ENCODE peak calls at places on chromosomes 11 and 22, in eight cellular contexts. C, A, U, Y, X, P, T and F are unnamed samples.

GRCh38 chr22:28009272-28009827 is 90.3 kb upstream of the PITPNB start:
- DNase-seq in C (peak), A (peak), U (peak), Y (peak), X (peak), P (peak), T (peak), F (peak)

GRCh38 chr11:15910761-15911160 is 445.6 kb downstream of the SOX6 start:
- DNase-seq in C (no peak), A (no peak), U (no peak), Y (no peak), X (no peak), P (no peak), T (no peak), F (no peak)

GRCh38 chr11:83827940-83828554 is 541.9 kb upstream of the CCDC90B start:
- DNase-seq in C (peak), A (peak), U (no peak), Y (peak), X (peak), P (no peak), T (peak), F (peak)

GRCh38 chr22:36395061-36395849 is 7.5 kb upstream of the MYH9 start:
- DNase-seq in C (no peak), A (peak), U (no peak), Y (no peak), X (no peak), P (no peak), T (no peak), F (no peak)

GRCh38 chr11:112292785-112293407 is 32.2 kb upstream of the PLET1 start:
- DNase-seq in C (no peak), A (no peak), U (no peak), Y (peak), X (peak), P (peak), T (no peak), F (no peak)

GRCh38 chr11:64152841-64153691 is 12.8 kb downstream of the MACROD1 start:
- DNase-seq in C (peak), A (peak), U (peak), Y (peak), X (peak), P (no peak), T (peak), F (peak)

GRCh38 chr11:27460158-27460565 is 12.4 kb downstream of the LGR4 start:
- DNase-seq in C (no peak), A (no peak), U (no peak), Y (no peak), X (no peak), P (no peak), T (no peak), F (no peak)

GRCh38 chr22:39139933-39140332 is 12.5 kb downstream of the CBX7 start:
- DNase-seq in C (no peak), A (no peak), U (no peak), Y (no peak), X (no peak), P (no peak), T (no peak), F (no peak)

GRCh38 chr22:26134654-26135330 is 34.5 kb upstream of the SEZ6L start:
- DNase-seq in C (no peak), A (peak), U (no peak), Y (no peak), X (no peak), P (no peak), T (no peak), F (peak)
- TF ChIP-seq CTCF in C (peak), A (peak), U (no peak), Y (no peak), X (no peak), P (no peak), T (peak), F (peak)

GRCh38 chr11:69380451-69380901 is 86.5 kb downstream of the MYEOV start:
- DNase-seq in C (no peak), A (no peak), U (no peak), Y (no peak), X (no peak), P (no peak), T (no peak), F (no peak)
- TF ChIP-seq CTCF in C (no peak), A (no peak), U (no peak), Y (no peak), X (no peak), P (no peak), T (no peak), F (no peak)

GRCh38 chr22:31692186-31692886 is 30.3 kb upstream of the PISD start:
- DNase-seq in C (no peak), A (no peak), U (no peak), Y (peak), X (peak), P (peak), T (no peak), F (no peak)
- TF ChIP-seq CTCF in C (no peak), A (no peak), U (no peak), Y (no peak), X (no peak), P (no peak), T (no peak), F (no peak)

GRCh38 chr11:131118247-131118646 is 202.0 kb upstream of the SNX19 start:
- DNase-seq in C (no peak), A (no peak), U (no peak), Y (no peak), X (no peak), P (no peak), T (no peak), F (no peak)
- TF ChIP-seq CTCF in C (no peak), A (no peak), U (no peak), Y (no peak), X (no peak), P (no peak), T (no peak), F (no peak)

DNA sequence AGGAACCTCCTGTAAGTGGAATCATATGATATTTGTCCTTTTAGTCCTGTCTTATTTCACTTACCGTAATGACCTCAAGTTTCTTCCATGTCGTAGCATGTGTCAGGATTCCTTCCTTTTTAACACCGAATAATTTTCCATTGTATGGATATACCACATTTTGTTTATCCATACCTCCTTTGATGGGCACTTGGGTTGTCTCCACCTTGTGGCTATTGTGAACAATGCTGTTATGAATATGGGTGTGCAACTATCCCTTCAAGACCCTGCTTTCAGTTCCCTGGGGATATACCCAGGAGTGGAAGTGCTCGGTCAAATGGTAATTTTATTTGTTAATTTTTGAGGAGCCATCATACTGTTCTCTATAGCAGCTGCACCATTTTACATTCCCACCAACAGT is 244.9 kb upstream of the BLID start:
- DNase-seq in C (no peak), A (no peak), U (no peak), Y (no peak), X (no peak), P (no peak), T (no peak), F (no peak)
- TF ChIP-seq CTCF in C (peak), A (peak), U (no peak), Y (peak), X (peak), P (peak), T (no peak), F (peak)

GRCh38 chr11:57180141-57180561 is 1.6 kb upstream of the LRRC55 start:
- DNase-seq in C (no peak), A (peak), U (no peak), Y (no peak), X (no peak), P (no peak), T (no peak), F (no peak)

GRCh38 chr11:57172031-57172430 is 9.7 kb upstream of the LRRC55 start:
- DNase-seq in C (no peak), A (no peak), U (no peak), Y (no peak), X (no peak), P (no peak), T (no peak), F (no peak)

GRCh38 chr11:57179701-57180100 is 2.1 kb upstream of the LRRC55 start:
- DNase-seq in C (no peak), A (peak), U (no peak), Y (no peak), X (no peak), P (no peak), T (no peak), F (no peak)

GRCh38 chr11:57175478-57175877 is 6.3 kb upstream of the LRRC55 start:
- DNase-seq in C (no peak), A (no peak), U (no peak), Y (no peak), X (no peak), P (no peak), T (no peak), F (no peak)

GRCh38 chr11:57174656-57175055 is 7.1 kb upstream of the LRRC55 start:
- DNase-seq in C (no peak), A (no peak), U (no peak), Y (no peak), X (no peak), P (no peak), T (no peak), F (no peak)
- TF ChIP-seq CTCF in C (no peak), A (no peak), U (no peak), Y (no peak), X (no peak), P (no peak), T (no peak), F (no peak)

GRCh38 chr11:68889948-68890446 is 13.6 kb downstream of the MRPL21 start:
- DNase-seq in C (no peak), A (peak), U (no peak), Y (peak), X (peak), P (peak), T (no peak), F (no peak)

GRCh38 chr11:68892576-68892975 is 11.1 kb downstream of the MRPL21 start:
- DNase-seq in C (no peak), A (no peak), U (no peak), Y (no peak), X (no peak), P (no peak), T (no peak), F (no peak)

GRCh38 chr11:68891356-68891948 is 12.2 kb downstream of the MRPL21 start:
- DNase-seq in C (no peak), A (no peak), U (no peak), Y (no peak), X (no peak), P (no peak), T (no peak), F (no peak)

GRCh38 chr11:68893282-68893681 is 10.3 kb downstream of the MRPL21 start:
- DNase-seq in C (no peak), A (no peak), U (no peak), Y (no peak), X (no peak), P (no peak), T (no peak), F (no peak)

DNA sequence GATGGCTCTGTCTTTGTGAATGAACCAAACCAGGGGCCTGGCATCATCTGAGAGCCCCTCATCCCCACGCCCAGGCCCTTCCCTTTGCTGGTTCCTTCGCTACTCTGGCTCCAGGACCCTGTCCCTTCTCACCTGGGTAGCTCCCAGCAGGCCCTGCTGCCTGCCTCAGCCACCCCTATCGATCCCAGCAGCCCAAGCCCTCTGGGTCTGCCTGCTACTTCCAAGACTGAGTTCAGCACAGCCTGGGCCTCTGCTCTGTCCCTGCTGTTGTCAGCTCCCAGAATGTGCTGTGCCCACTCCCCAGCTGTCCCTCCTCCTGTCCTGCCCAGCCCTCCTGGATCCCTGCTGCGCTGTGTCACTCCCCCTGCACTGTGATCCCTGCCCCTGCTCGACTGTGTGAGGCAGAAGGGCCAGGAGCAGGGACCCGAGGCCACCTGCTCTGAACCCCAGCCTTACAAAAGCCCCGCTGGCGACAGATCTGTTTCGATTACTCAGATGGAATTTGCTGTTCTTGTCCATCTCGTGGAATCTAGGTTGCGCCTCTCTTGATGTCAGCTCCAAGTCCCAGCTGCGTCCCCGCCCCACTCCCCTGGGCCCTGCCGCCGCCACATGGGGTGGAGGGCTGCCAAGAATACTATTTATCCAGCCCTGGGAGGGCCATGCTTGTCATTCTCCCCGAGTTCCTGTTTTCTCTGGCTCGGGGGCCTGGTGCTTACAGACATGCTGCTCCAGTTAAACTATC is 13.0 kb downstream of the MRPL21 start:
- DNase-seq in C (no peak), A (no peak), U (peak), Y (peak), X (peak), P (no peak), T (no peak), F (no peak)
- TF ChIP-seq CTCF in C (no peak), A (no peak), U (no peak), Y (no peak), X (no peak), P (no peak), T (no peak), F (no peak)

GRCh38 chr11:31919175-31919574 is 108.1 kb upstream of the PAX6 start:
- DNase-seq in C (no peak), A (no peak), U (no peak), Y (no peak), X (no peak), P (no peak), T (no peak), F (no peak)

GRCh38 chr11:31910950-31911576 is 99.9 kb upstream of the PAX6 start:
- DNase-seq in C (no peak), A (no peak), U (no peak), Y (no peak), X (no peak), P (no peak), T (no peak), F (no peak)

GRCh38 chr11:31912808-31913207 is 101.7 kb upstream of the PAX6 start:
- DNase-seq in C (no peak), A (no peak), U (no peak), Y (no peak), X (no peak), P (no peak), T (no peak), F (no peak)

GRCh38 chr11:31913985-31914384 is 102.9 kb upstream of the PAX6 start:
- DNase-seq in C (no peak), A (no peak), U (no peak), Y (no peak), X (no peak), P (no peak), T (no peak), F (peak)

GRCh38 chr11:31915867-31916266 is 104.7 kb upstream of the PAX6 start:
- DNase-seq in C (no peak), A (no peak), U (no peak), Y (no peak), X (no peak), P (no peak), T (no peak), F (no peak)
- TF ChIP-seq CTCF in C (no peak), A (peak), U (no peak), Y (no peak), X (no peak), P (no peak), T (no peak), F (no peak)

DNA sequence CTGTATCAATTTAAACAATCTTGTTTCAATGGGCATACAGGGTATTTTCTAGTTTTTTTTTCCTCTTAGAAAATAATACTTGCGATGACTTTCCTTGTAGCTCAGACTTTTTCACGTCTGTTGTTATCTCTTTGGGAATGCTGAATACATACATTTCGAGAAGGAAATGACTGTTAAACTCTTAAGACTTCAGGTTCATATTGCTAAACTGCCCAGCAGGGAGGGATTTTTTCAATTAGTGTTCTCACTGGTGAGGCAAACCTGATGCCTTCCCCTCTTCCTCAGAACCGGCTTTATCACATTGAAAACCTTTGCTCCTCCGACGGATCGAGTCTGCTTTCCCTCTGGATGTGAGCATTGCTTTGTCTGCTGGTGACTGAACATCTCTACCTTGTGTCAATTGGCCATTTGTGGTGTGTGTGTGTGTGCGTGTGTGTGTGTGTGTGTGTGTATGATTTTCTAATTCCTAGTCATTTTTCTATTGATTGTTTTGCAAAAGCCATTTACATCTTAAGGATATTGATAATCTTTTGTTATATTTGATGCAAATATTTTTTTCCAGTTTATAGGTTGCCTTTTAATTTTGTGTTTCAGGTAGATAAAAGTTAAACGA is 6.6 kb downstream of the NEAT1 start:
- DNase-seq in C (no peak), A (peak), U (no peak), Y (peak), X (peak), P (no peak), T (no peak), F (no peak)
- TF ChIP-seq CTCF in C (no peak), A (no peak), U (no peak), Y (no peak), X (no peak), P (no peak), T (no peak), F (no peak)

DNA sequence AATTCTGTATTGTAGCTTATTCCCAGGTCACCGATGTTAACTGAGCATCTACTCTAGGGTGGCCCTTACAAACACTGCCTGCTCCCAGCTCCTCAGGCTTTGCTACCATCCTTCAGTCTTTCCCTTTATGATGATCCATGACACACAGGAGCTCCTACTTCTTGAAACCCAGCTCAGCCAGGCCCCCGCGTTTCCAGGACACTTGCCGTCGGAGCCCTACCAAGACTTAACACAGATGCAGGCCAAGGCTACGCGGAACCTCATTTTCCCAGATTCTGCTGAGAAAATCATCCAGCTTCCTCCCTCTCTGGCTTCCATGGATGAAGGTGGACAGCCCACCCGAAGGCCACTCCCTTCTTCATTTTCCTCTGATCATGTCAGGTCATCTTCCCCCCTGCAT is 18.6 kb downstream of the IGSF9B start:
- DNase-seq in C (no peak), A (no peak), U (peak), Y (no peak), X (no peak), P (no peak), T (no peak), F (no peak)
- TF ChIP-seq CTCF in C (no peak), A (no peak), U (no peak), Y (no peak), X (no peak), P (no peak), T (no peak), F (no peak)